ENCODE peak calls at places on chromosomes 1 and 21, in five cellular contexts. O, L, Z, N and D are unnamed samples.

GRCh38 chr1:14932034-14932638 is 221.4 kb upstream of the TMEM51 start:
- DNase-seq in N (no peak), Z (no peak), O (no peak), L (no peak), D (no peak)

GRCh38 chr1:213980906-213981305 is 6.9 kb upstream of the PROX1 start:
- DNase-seq in Z (no peak), L (no peak), N (no peak), O (no peak), D (no peak)

GRCh38 chr1:8382051-8382505 is 64.2 kb downstream of the SLC45A1 start:
- DNase-seq in O (no peak), N (no peak), Z (no peak), L (no peak), D (no peak)

GRCh38 chr1:225343618-225344017 is 84.2 kb downstream of the LBR start:
- DNase-seq in O (no peak), N (no peak), Z (no peak), L (no peak), D (peak)

GRCh38 chr1:15139654-15140350 is 13.7 kb upstream of the TMEM51 start:
- DNase-seq in O (no peak), N (no peak), Z (no peak), L (no peak), D (no peak)

GRCh38 chr1:40270152-40270834 is 12.3 kb downstream of the ZMPSTE24 start:
- DNase-seq in N (no peak), Z (no peak), O (no peak), L (no peak), D (no peak)

GRCh38 chr1:37325509-37326437 is 148.6 kb upstream of the ZC3H12A start:
- DNase-seq in L (no peak), Z (no peak), N (no peak), O (no peak), D (peak)

GRCh38 chr1:34681481-34682451 is 73.1 kb upstream of the GJB5 start:
- DNase-seq in Z (no peak), L (peak), N (peak), O (peak), D (peak)

GRCh38 chr1:204709021-204709420 is 23.5 kb upstream of the LRRN2 start:
- DNase-seq in O (no peak), N (no peak), L (no peak), Z (no peak), D (no peak)

GRCh38 chr1:227370463-227371254 is 52.4 kb upstream of the CDC42BPA start:
- DNase-seq in N (no peak), Z (no peak), L (no peak), O (no peak), D (no peak)

GRCh38 chr1:114346480-114347029 is 164.4 kb downstream of the TRIM33 start:
- DNase-seq in L (peak), O (peak), Z (peak), N (peak), D (peak)

GRCh38 chr1:86712088-86712860 is 7.9 kb downstream of the SH3GLB1 start:
- DNase-seq in N (no peak), O (no peak), L (no peak), Z (no peak), D (no peak)

GRCh38 chr1:166170726-166171125 is 3.9 kb upstream of the FAM78B start:
- DNase-seq in Z (no peak), L (no peak), O (no peak), N (no peak), D (no peak)

GRCh38 chr1:22321917-22322316 is 129.7 kb upstream of the ZBTB40 start:
- DNase-seq in O (no peak), L (no peak), Z (no peak), N (no peak), D (no peak)

GRCh38 chr1:65764052-65764451 is 28.6 kb upstream of the PDE4B start:
- DNase-seq in O (no peak), N (no peak), Z (no peak), L (no peak), D (no peak)

GRCh38 chr21:35227774-35228173 is 178.7 kb upstream of the RUNX1 start:
- DNase-seq in Z (no peak), O (no peak), N (no peak), L (no peak), D (peak)

GRCh38 chr1:203467550-203467921 is 8.1 kb upstream of the PRELP start:
- DNase-seq in O (peak), L (no peak), Z (no peak), N (no peak), D (no peak)

GRCh38 chr21:16211339-16212303 is 481.8 kb downstream of the USP25 start:
- DNase-seq in N (no peak), Z (no peak), L (no peak), O (no peak), D (no peak)

GRCh38 chr1:15424146-15424667 is 14.0 kb upstream of the CTRC start:
- DNase-seq in N (peak), Z (no peak), L (no peak), O (no peak), D (no peak)

GRCh38 chr1:30756545-30757195 is 904 bp downstream of the LAPTM5 start:
- DNase-seq in O (peak), L (peak), Z (peak), N (peak), D (peak)

GRCh38 chr1:77541162-77541545 is 141.3 kb downstream of the ZZZ3 start:
- DNase-seq in L (no peak), Z (no peak), N (no peak), O (no peak), D (peak)

GRCh38 chr1:90707363-90707710 is 9.8 kb downstream of the BARHL2 start:
- DNase-seq in N (peak), O (no peak), Z (no peak), L (no peak), D (no peak)

GRCh38 chr1:219312967-219313366 is 139.3 kb downstream of the LYPLAL1 start:
- DNase-seq in Z (no peak), L (peak), O (no peak), N (no peak), D (no peak)

GRCh38 chr21:42269382-42269781 is 45.8 kb downstream of the TFF3 start:
- DNase-seq in N (no peak), L (no peak), O (no peak), Z (no peak), D (no peak)
- TF ChIP-seq CTCF in N (no peak), L (no peak), O (no peak), Z (no peak), D (no peak)

DNA sequence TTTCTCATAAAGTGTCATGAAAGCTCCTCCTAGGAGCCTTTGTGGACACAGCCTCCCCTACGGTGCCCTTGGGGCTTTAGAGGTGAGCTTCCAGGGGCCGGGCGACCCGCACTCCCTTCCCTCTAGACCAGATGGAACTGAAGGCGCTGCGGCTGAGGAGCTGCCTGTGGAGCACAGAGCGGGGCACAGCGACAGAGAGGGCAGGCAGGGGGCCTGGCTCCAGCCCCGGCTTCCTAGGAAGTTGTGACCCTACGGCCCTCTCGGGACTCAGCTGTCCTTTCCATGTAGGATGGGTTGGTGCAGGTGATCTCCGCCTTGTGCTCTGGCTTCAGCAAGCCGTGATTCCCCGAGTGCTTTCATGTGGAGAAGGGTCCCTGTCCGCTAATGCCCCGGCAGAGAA is 23.6 kb upstream of the NEK2 start:
- DNase-seq in L (no peak), O (no peak), N (no peak), Z (no peak), D (no peak)
- H3K4me3 ChIP-seq in L (no peak), O (no peak), N (no peak), Z (no peak), D (no peak)

GRCh38 chr1:57341721-57342120 is 82.1 kb downstream of the DAB1 start:
- DNase-seq in L (no peak), O (no peak), N (no peak), Z (no peak), D (no peak)

GRCh38 chr1:57336793-57337192 is 87.1 kb downstream of the DAB1 start:
- DNase-seq in N (no peak), Z (no peak), L (no peak), O (no peak), D (no peak)

GRCh38 chr1:57337623-57338022 is 86.2 kb downstream of the DAB1 start:
- DNase-seq in O (no peak), N (no peak), Z (no peak), L (no peak), D (no peak)

GRCh38 chr1:57345916-57346315 is 77.9 kb downstream of the DAB1 start:
- DNase-seq in N (no peak), Z (no peak), L (no peak), O (no peak), D (peak)

DNA sequence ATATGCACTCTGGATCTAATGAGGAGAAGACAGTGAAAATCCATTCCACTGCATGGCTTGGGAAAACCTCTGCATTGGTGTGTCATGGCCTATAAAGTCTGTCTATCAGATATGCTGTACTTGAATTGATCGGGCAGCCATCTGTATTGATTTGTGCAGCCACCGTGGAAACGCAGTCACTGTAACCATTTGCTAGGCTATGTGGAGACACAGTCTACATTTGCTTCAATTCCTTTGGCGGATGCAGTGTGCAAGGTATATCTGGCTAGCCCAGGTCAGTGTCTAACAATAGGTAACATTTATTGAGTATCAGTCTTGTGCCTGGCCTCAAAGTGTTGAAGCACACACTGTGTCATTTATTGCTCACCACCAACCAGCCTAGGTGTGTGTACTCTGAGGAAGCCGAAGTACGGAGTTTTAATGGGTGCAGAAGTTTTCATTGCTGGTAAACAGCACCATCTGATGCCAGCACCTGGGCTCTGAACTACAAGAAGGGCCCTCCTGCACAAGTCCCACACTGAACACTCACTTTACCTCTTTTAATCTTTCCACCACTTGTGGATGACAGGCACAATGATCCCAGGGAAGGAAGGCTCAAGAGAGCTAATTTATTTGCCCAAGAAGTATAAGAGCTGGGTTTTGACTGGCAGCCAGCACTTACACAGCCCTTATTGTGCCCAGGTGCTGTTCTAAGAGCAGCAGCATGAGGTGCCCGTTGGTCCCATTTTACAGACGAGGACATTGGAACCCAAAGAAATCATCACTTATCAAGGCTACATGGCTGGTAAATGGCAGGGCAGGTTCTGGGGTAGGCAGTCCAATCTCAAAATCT is 83.3 kb downstream of the DAB1 start:
- DNase-seq in O (no peak), N (no peak), Z (no peak), L (no peak), D (no peak)
- TF ChIP-seq CTCF in O (no peak), N (no peak), Z (no peak), L (no peak), D (no peak)

GRCh38 chr21:45071396-45072165 is 2.8 kb upstream of the ADARB1 start:
- DNase-seq in O (no peak), Z (no peak), N (no peak), L (no peak), D (no peak)

GRCh38 chr21:45069085-45069484 is 5.3 kb upstream of the ADARB1 start:
- DNase-seq in O (no peak), N (no peak), Z (no peak), L (no peak), D (no peak)

GRCh38 chr21:45072166-45072962 is 2.0 kb upstream of the ADARB1 start:
- DNase-seq in O (no peak), N (no peak), Z (no peak), L (no peak), D (no peak)

GRCh38 chr21:45069711-45070110 is 4.7 kb upstream of the ADARB1 start:
- DNase-seq in Z (no peak), L (no peak), N (no peak), O (no peak), D (no peak)

GRCh38 chr21:45070970-45071369 is 3.4 kb upstream of the ADARB1 start:
- DNase-seq in Z (no peak), O (no peak), L (no peak), N (no peak), D (no peak)
- H3K4me3 ChIP-seq in Z (no peak), O (no peak), L (no peak), N (no peak), D (no peak)

DNA sequence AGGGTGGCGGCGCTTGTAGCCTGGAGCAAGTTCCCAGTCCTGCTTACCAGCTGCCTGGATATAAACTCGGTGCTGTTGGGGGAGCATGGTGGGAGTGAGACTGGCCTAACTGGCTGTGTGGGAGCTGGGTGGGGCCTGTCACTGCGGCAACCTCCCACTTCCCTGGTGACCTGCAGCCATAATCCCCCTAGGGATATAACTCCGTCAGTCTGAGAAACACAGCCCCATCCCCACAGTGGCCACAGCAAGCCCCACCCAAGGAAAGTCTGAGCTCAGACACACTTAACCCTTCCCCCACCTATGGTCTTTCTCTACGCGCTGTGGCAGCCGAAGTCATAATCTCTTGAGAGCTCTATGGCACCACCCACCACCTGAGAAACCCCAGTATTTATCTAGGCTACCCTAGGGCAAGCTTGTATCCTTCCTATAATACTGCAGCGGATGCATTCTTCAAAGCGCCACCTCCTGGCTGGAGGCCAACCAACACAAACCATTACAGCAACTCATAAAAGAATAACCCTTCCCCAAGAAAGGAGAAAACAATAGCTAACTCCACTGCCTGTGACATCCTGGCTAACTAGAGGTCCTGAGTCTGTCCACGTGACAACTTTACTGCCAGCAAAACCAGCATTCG is 57.4 kb downstream of the ZNF648 start:
- DNase-seq in O (no peak), Z (no peak), L (no peak), N (no peak), D (no peak)
- TF ChIP-seq CTCF in O (no peak), Z (no peak), L (no peak), N (no peak), D (no peak)

GRCh38 chr1:2203671-2204383 is 9.3 kb upstream of the FAAP20 start:
- DNase-seq in O (no peak), L (no peak), N (no peak), Z (no peak), D (no peak)
- H3K4me3 ChIP-seq in O (peak), L (peak), N (peak), Z (peak), D (no peak)